ENCODE peak calls at places on chromosome 14, in four cellular contexts. U is T-cell, B is COR-L47, Q is cardiac muscle cell. R is an unnamed sample.

GRCh38 chr14:83706555-83706954 is 1823.4 kb upstream of the FLRT2 start:
- DNase-seq in U (no peak), B (peak), Q (no peak), R (no peak)

GRCh38 chr14:24425704-24426103 is 3.8 kb downstream of the CBLN3 start:
- DNase-seq in U (no peak), B (no peak), Q (peak), R (no peak)

GRCh38 chr14:78232666-78233065 is 62.5 kb downstream of the NRXN3 start:
- DNase-seq in U (no peak), B (peak), Q (no peak), R (no peak)

GRCh38 chr14:84006643-84007137 is 1523.3 kb upstream of the FLRT2 start:
- DNase-seq in U (no peak), B (peak), Q (peak), R (no peak)

GRCh38 chr14:84806627-84807026 is 723.3 kb upstream of the FLRT2 start:
- DNase-seq in U (no peak), B (no peak), Q (peak), R (no peak)

GRCh38 chr14:80636071-80636470 is 305.5 kb downstream of the CEP128 start:
- DNase-seq in U (no peak), B (no peak), Q (peak), R (no peak)

GRCh38 chr14:70822706-70823185 is 13.4 kb upstream of the MAP3K9 start:
- DNase-seq in U (no peak), B (peak), Q (peak), R (no peak)

GRCh38 chr14:63770187-63770807 is 42.4 kb upstream of the SGPP1 start:
- DNase-seq in U (peak), B (no peak), Q (peak), R (peak)

GRCh38 chr14:52312872-52313492 is 1.1 kb upstream of the PTGER2 start:
- DNase-seq in U (no peak), B (no peak), Q (peak), R (no peak)

GRCh38 chr14:64746298-64747250 is 42.4 kb downstream of the PLEKHG3 start:
- DNase-seq in U (no peak), B (no peak), Q (peak), R (no peak)

GRCh38 chr14:21016791-21017190 is 8.1 kb downstream of the NDRG2 start:
- DNase-seq in U (no peak), B (no peak), Q (no peak), R (no peak)

GRCh38 chr14:69784942-69785341 is 12.1 kb downstream of the SLC10A1 start:
- DNase-seq in U (no peak), B (no peak), Q (no peak), R (no peak)

GRCh38 chr14:71318097-71318459 is 410.8 kb downstream of the PCNX1 start:
- DNase-seq in U (no peak), B (no peak), Q (no peak), R (no peak)

GRCh38 chr14:52025952-52026510 is 36.7 kb downstream of the RTRAF start:
- DNase-seq in U (no peak), B (no peak), Q (no peak), R (no peak)

GRCh38 chr14:55074662-55075061 is 23.2 kb downstream of the MAPK1IP1L start:
- DNase-seq in U (no peak), B (no peak), Q (no peak), R (no peak)